ENCODE peak calls at places on chromosomes 13 and 19, in five cellular contexts. R is esophagus squamous epithelium, E is IMR-90, N is endodermal cell, G is hepatocyte. W is an unnamed sample.

GRCh38 chr19:2883686-2884439 is 16.7 kb downstream of the ZNF556 start:
- DNase-seq in N (no peak), E (no peak), G (no peak), R (no peak), W (no peak)

GRCh38 chr19:19704836-19705235 is 28.1 kb downstream of the ZNF14 start:
- DNase-seq in N (no peak), E (no peak), R (no peak), G (no peak), W (no peak)

GRCh38 chr13:98822238-98822606 is 69.8 kb upstream of the SLC15A1 start:
- DNase-seq in N (no peak), R (no peak), G (no peak), E (peak; percentile 20), W (no peak)

GRCh38 chr19:29568036-29568788 is 37.9 kb upstream of the POP4 start:
- DNase-seq in N (no peak), E (no peak), R (no peak), G (no peak), W (no peak)

GRCh38 chr13:95524270-95524901 is 28.1 kb upstream of the CLDN10 start:
- DNase-seq in G (no peak), R (no peak), E (no peak), N (no peak), W (no peak)

GRCh38 chr13:72662548-72662947 is 64.9 kb downstream of the MZT1 start:
- DNase-seq in G (no peak), E (no peak), N (no peak), R (no peak), W (no peak)

GRCh38 chr19:862529-863304 is 3.3 kb downstream of the CFD start:
- DNase-seq in E (peak; percentile 17), N (peak; percentile 95), R (no peak), G (peak; percentile 65), W (peak; percentile 26)

GRCh38 chr19:4889034-4889825 is 13.5 kb downstream of the ARRDC5 start:
- DNase-seq in N (no peak), G (no peak), E (peak; percentile 83), R (no peak), W (peak; percentile 45)

GRCh38 chr13:51906581-51906980 is 44.8 kb downstream of the CCDC70 start:
- DNase-seq in G (no peak), N (no peak), E (no peak), R (no peak), W (no peak)

GRCh38 chr13:75968103-75968838 is 332.1 kb downstream of the LMO7 start:
- DNase-seq in R (no peak), G (no peak), E (peak; percentile 26), N (no peak), W (no peak)

GRCh38 chr13:99086869-99087129 is 108.9 kb upstream of the DOCK9 start:
- DNase-seq in E (no peak), N (no peak), G (no peak), R (no peak), W (no peak)

GRCh38 chr13:59774511-59774911 is 389.2 kb downstream of the DIAPH3 start:
- DNase-seq in R (no peak), G (peak; percentile 22), E (peak; percentile 77), N (no peak), W (peak; percentile 86)

GRCh38 chr19:13693933-13694332 is 70.4 kb upstream of the MRI1 start:
- DNase-seq in N (no peak), G (no peak), R (no peak), E (no peak), W (no peak)

GRCh38 chr13:69458013-69458412 is 649.6 kb upstream of the ATXN8OS start:
- DNase-seq in R (no peak), N (no peak), G (no peak), E (no peak), W (no peak)

GRCh38 chr19:18541992-18542935 is 1.1 kb downstream of the FKBP8 start:
- DNase-seq in N (peak; percentile 69), R (no peak), E (no peak), G (no peak), W (no peak)

GRCh38 chr19:43469160-43469480 is 3.7 kb upstream of the LYPD3 start:
- DNase-seq in E (no peak), R (no peak), G (no peak), N (no peak), W (no peak)

GRCh38 chr13:42696191-42696590 is 85.2 kb upstream of the FAM216B start:
- DNase-seq in G (peak; percentile 23), N (no peak), R (no peak), E (peak; percentile 80), W (peak; percentile 74)

GRCh38 chr19:47518139-47518538 is 3.3 kb upstream of the NAPA start:
- DNase-seq in E (no peak), R (no peak), N (no peak), G (no peak), W (no peak)

GRCh38 chr19:52566588-52566987 is 3.5 kb upstream of the ZNF701 start:
- DNase-seq in N (no peak), R (no peak), G (peak; percentile 39), E (peak; percentile 84), W (no peak)

GRCh38 chr19:17393914-17394313 is at the start of gene CCDC194:
- DNase-seq in N (no peak), E (no peak), G (no peak), R (no peak), W (no peak)

GRCh38 chr13:113046883-113047244 is 58.7 kb upstream of the F7 start:
- DNase-seq in R (no peak), E (no peak), G (no peak), N (no peak), W (no peak)

GRCh38 chr13:74056829-74057564 is 77.2 kb downstream of the KLF12 start:
- DNase-seq in R (no peak), N (no peak), G (no peak), E (no peak), W (no peak)

GRCh38 chr13:80630685-80631121 is 289.8 kb upstream of the SPRY2 start:
- DNase-seq in G (no peak), E (no peak), R (no peak), N (no peak), W (peak; percentile 23)

GRCh38 chr13:43783820-43784219 is 3.0 kb downstream of the ENOX1 start:
- DNase-seq in G (peak; percentile 28), R (no peak), N (no peak), E (peak; percentile 8), W (peak; percentile 69)

GRCh38 chr13:33033361-33033812 is 17.2 kb downstream of the KL start:
- DNase-seq in G (no peak), E (no peak), R (no peak), N (no peak), W (no peak)

GRCh38 chr13:40146586-40147240 is 491.3 kb downstream of the COG6 start:
- DNase-seq in E (no peak), R (no peak), G (no peak), N (no peak), W (no peak)

GRCh38 chr13:55893541-55893940 is 1247.2 kb upstream of the PRR20A start:
- DNase-seq in G (no peak), E (no peak), R (no peak), N (no peak), W (no peak)

GRCh38 chr19:29672933-29673336 is 7.7 kb downstream of the PLEKHF1 start:
- DNase-seq in G (no peak), R (no peak), N (no peak), E (no peak), W (no peak)

GRCh38 chr13:90448466-90449037 is 898.9 kb upstream of the MIR17HG start:
- DNase-seq in N (no peak), E (no peak), G (no peak), R (no peak), W (no peak)

GRCh38 chr13:23159587-23160240 is 21.1 kb upstream of the SGCG start:
- DNase-seq in N (peak; percentile 76), E (no peak), G (peak; percentile 58), R (no peak), W (no peak)
- H3K4me3 ChIP-seq in N (peak overlapping the region; percentile 84), E (peak overlapping the region; percentile 17), G (peak overlapping the region; percentile 55), R (peak overlapping the region; percentile 46), W (peak overlapping the region; percentile 47)

GRCh38 chr13:27622102-27622820 is 569 bp downstream of the POLR1D start:
- DNase-seq in N (no peak), G (peak; percentile 51), E (peak; percentile 13), R (no peak), W (no peak)
- TF ChIP-seq CTCF in N (peak; percentile 56), G (peak; percentile 20), E (peak; percentile 27), R (no peak), W (peak; percentile 53)

DNA sequence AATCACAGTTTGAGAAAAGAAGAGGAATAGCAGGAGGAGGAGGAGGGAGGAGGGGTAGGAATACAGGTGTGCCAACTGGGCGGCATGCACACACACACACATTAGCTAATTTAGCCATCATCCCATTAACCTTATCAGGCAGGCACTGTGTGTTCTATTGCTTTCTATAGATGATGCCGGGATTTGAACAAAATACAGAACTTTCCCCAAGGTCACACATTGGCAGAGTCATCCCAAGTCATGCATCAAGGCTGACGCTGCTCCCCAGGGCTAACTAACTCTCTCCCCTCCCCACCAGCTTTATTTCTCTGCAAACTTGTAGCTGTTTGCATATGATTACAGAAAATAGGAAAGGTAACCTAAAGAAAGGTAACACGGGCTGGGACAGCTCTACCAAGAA is 83.0 kb downstream of the NUFIP1 start:
- DNase-seq in G (no peak), R (no peak), E (no peak), N (no peak), W (no peak)
- H3K4me3 ChIP-seq in G (no peak overlapping the region), R (no peak overlapping the region), E (no peak overlapping the region), N (no peak overlapping the region), W (no peak overlapping the region)

DNA sequence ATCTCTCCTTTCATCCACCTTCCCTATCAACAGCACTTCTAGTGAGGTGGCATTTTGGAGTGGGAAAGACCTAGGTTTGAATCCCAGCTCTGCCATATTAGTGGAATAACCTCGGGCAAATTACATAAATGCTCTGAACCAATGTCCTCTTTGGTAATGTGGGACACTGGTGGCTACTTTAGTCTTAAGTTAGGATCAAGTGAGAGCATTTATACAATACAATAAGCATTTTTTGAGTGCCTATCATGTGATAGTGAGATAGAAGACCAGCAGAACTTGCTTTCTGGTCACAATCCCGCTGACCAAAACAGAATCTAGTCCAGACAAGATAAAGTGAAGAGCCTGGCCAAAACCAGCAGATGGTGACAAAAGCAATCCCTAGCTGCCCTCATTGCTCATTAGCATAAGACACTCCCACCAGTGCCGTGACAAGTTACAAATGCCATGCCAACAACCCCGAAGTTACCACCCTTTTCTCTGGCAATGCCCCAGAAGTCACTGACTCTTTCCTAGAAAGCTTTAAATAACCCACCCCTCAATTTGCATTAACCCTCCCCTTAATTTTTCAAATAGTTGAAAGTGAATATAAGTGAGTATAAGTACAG is 28.8 kb upstream of the KPNA3 start:
- DNase-seq in E (no peak), G (no peak), N (no peak), R (no peak), W (no peak)
- TF ChIP-seq CTCF in E (no peak), G (no peak), N (no peak), R (no peak), W (no peak)

GRCh38 chr19:54138777-54139256 is 1.3 kb downstream of the CNOT3 start:
- DNase-seq in G (no peak), E (no peak), R (no peak), N (no peak), W (no peak)
- H3K4me3 ChIP-seq in G (peak overlapping the region; percentile 32), E (peak overlapping the region; percentile 51), R (peak overlapping the region; percentile 100), N (peak overlapping the region; percentile 86), W (peak overlapping the region; percentile 73)

W was measured in brain microvascular endothelial cell.